ENCODE peak calls at places on chromosomes 6 and 20, in ten cellular contexts. One of them, this sample, is unnamed.

GRCh38 chr6:167968091-167968490 is 29.4 kb upstream of the KIF25 start:
- DNase-seq in mesothelial cell of epicardium: no peak
- DNase-seq in natural killer cell: no peak
- DNase-seq in upper lobe of left lung: no peak
- DNase-seq in PC-3: peak; percentile 31
- DNase-seq in stomach: no peak
- DNase-seq in hepatocyte: no peak
- DNase-seq in HFF-Myc: no peak
- DNase-seq in transverse colon: peak; percentile 59
- DNase-seq in mammary epithelial cell: no peak
- DNase-seq in this sample: no peak

GRCh38 chr20:38894091-38894847 is 31.9 kb upstream of the FAM83D start:
- DNase-seq in mammary epithelial cell: no peak
- DNase-seq in HFF-Myc: peak; percentile 44
- DNase-seq in transverse colon: no peak
- DNase-seq in upper lobe of left lung: no peak
- DNase-seq in mesothelial cell of epicardium: no peak
- DNase-seq in hepatocyte: no peak
- DNase-seq in stomach: no peak
- DNase-seq in natural killer cell: no peak
- DNase-seq in PC-3: no peak
- DNase-seq in this sample: no peak

GRCh38 chr6:158161566-158162254 is 6.4 kb downstream of the SERAC1 start:
- DNase-seq in mammary epithelial cell: peak; percentile 46
- DNase-seq in hepatocyte: no peak
- DNase-seq in natural killer cell: no peak
- DNase-seq in HFF-Myc: no peak
- DNase-seq in transverse colon: peak; percentile 25
- DNase-seq in PC-3: no peak
- DNase-seq in stomach: no peak
- DNase-seq in upper lobe of left lung: no peak
- DNase-seq in mesothelial cell of epicardium: no peak
- DNase-seq in this sample: no peak

GRCh38 chr6:21181866-21182265 is 411.7 kb upstream of the SOX4 start:
- DNase-seq in natural killer cell: no peak
- DNase-seq in PC-3: no peak
- DNase-seq in upper lobe of left lung: no peak
- DNase-seq in hepatocyte: no peak
- DNase-seq in mammary epithelial cell: no peak
- DNase-seq in HFF-Myc: no peak
- DNase-seq in transverse colon: no peak
- DNase-seq in stomach: no peak
- DNase-seq in mesothelial cell of epicardium: no peak
- DNase-seq in this sample: no peak

GRCh38 chr6:92784235-92784634 is 635.1 kb downstream of the EPHA7 start:
- DNase-seq in stomach: no peak
- DNase-seq in upper lobe of left lung: no peak
- DNase-seq in HFF-Myc: no peak
- DNase-seq in hepatocyte: no peak
- DNase-seq in mesothelial cell of epicardium: no peak
- DNase-seq in mammary epithelial cell: no peak
- DNase-seq in transverse colon: no peak
- DNase-seq in natural killer cell: no peak
- DNase-seq in PC-3: no peak
- DNase-seq in this sample: no peak

GRCh38 chr20:481167-481566 is 18.8 kb upstream of the TBC1D20 start:
- DNase-seq in hepatocyte: no peak
- DNase-seq in HFF-Myc: no peak
- DNase-seq in stomach: no peak
- DNase-seq in mesothelial cell of epicardium: no peak
- DNase-seq in transverse colon: no peak
- DNase-seq in upper lobe of left lung: no peak
- DNase-seq in mammary epithelial cell: no peak
- DNase-seq in natural killer cell: no peak
- DNase-seq in PC-3: no peak
- DNase-seq in this sample: no peak

GRCh38 chr6:24991748-24992467 is 56.1 kb upstream of the RIPOR2 start:
- DNase-seq in mesothelial cell of epicardium: no peak
- DNase-seq in natural killer cell: peak; percentile 47
- DNase-seq in HFF-Myc: no peak
- DNase-seq in stomach: peak; percentile 63
- DNase-seq in PC-3: peak; percentile 72
- DNase-seq in transverse colon: peak; percentile 50
- DNase-seq in mammary epithelial cell: peak; percentile 38
- DNase-seq in hepatocyte: peak; percentile 70
- DNase-seq in upper lobe of left lung: no peak
- DNase-seq in this sample: no peak

GRCh38 chr6:144185133-144185836 is 35.0 kb downstream of the STX11 start:
- DNase-seq in stomach: no peak
- DNase-seq in mesothelial cell of epicardium: no peak
- DNase-seq in mammary epithelial cell: no peak
- DNase-seq in PC-3: peak; percentile 59
- DNase-seq in transverse colon: no peak
- DNase-seq in HFF-Myc: no peak
- DNase-seq in hepatocyte: no peak
- DNase-seq in natural killer cell: no peak
- DNase-seq in upper lobe of left lung: no peak
- DNase-seq in this sample: no peak

GRCh38 chr6:109336221-109336955 is 45.9 kb downstream of the CD164 start:
- DNase-seq in PC-3: peak; percentile 97
- DNase-seq in mammary epithelial cell: peak; percentile 31
- DNase-seq in stomach: peak; percentile 86
- DNase-seq in hepatocyte: no peak
- DNase-seq in HFF-Myc: no peak
- DNase-seq in natural killer cell: no peak
- DNase-seq in mesothelial cell of epicardium: no peak
- DNase-seq in transverse colon: peak; percentile 83
- DNase-seq in upper lobe of left lung: no peak
- DNase-seq in this sample: no peak

GRCh38 chr20:8994045-8994444 is 74.8 kb upstream of the PLCB4 start:
- DNase-seq in transverse colon: no peak
- DNase-seq in hepatocyte: no peak
- DNase-seq in mesothelial cell of epicardium: no peak
- DNase-seq in stomach: no peak
- DNase-seq in upper lobe of left lung: no peak
- DNase-seq in PC-3: no peak
- DNase-seq in mammary epithelial cell: no peak
- DNase-seq in natural killer cell: no peak
- DNase-seq in HFF-Myc: no peak
- DNase-seq in this sample: no peak

GRCh38 chr20:44696315-44696714 is 18.9 kb upstream of the CCN5 start:
- DNase-seq in transverse colon: no peak
- DNase-seq in PC-3: no peak
- DNase-seq in stomach: no peak
- DNase-seq in hepatocyte: no peak
- DNase-seq in upper lobe of left lung: no peak
- DNase-seq in mesothelial cell of epicardium: no peak
- DNase-seq in natural killer cell: no peak
- DNase-seq in mammary epithelial cell: no peak
- DNase-seq in HFF-Myc: no peak
- DNase-seq in this sample: no peak

GRCh38 chr6:99741092-99741491 is 134.5 kb downstream of the PRDM13 start:
- DNase-seq in natural killer cell: no peak
- DNase-seq in stomach: no peak
- DNase-seq in hepatocyte: no peak
- DNase-seq in PC-3: no peak
- DNase-seq in transverse colon: no peak
- DNase-seq in upper lobe of left lung: no peak
- DNase-seq in mesothelial cell of epicardium: no peak
- DNase-seq in mammary epithelial cell: no peak
- DNase-seq in HFF-Myc: no peak
- DNase-seq in this sample: no peak

GRCh38 chr6:99739526-99739925 is 132.9 kb downstream of the PRDM13 start:
- DNase-seq in mammary epithelial cell: no peak
- DNase-seq in transverse colon: no peak
- DNase-seq in hepatocyte: no peak
- DNase-seq in mesothelial cell of epicardium: no peak
- DNase-seq in stomach: peak; percentile 26
- DNase-seq in natural killer cell: no peak
- DNase-seq in HFF-Myc: no peak
- DNase-seq in PC-3: no peak
- DNase-seq in upper lobe of left lung: no peak
- DNase-seq in this sample: no peak

DNA sequence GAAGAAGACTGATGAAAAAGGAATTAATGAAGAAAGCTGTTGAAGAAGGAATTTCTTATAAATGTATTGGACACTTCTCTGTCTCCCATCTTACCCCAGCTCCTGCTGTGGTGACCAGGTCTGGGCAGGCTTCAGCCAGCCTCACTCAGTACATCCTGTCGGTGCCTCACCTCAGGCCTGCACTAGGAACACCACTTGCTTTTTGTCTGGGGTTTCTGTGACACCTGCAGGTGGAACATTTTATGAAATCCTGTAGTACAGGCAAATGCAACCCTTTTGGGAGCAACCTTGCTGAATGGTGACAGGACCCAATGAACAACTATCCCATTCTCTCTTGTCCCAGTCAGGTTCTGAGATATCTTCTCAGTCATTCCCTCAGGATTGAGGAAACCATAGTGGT is 129.7 kb downstream of the PRDM13 start:
- DNase-seq in mesothelial cell of epicardium: no peak
- DNase-seq in natural killer cell: no peak
- DNase-seq in hepatocyte: no peak
- DNase-seq in PC-3: peak; percentile 30
- DNase-seq in upper lobe of left lung: no peak
- DNase-seq in stomach: no peak
- DNase-seq in HFF-Myc: no peak
- DNase-seq in mammary epithelial cell: no peak
- DNase-seq in transverse colon: no peak
- DNase-seq in this sample: no peak
- TF ChIP-seq CTCF in mesothelial cell of epicardium: no peak
- TF ChIP-seq CTCF in natural killer cell: no peak
- TF ChIP-seq CTCF in hepatocyte: no peak
- TF ChIP-seq CTCF in PC-3: peak; percentile 10
- TF ChIP-seq CTCF in upper lobe of left lung: no peak
- TF ChIP-seq CTCF in stomach: no peak
- TF ChIP-seq CTCF in HFF-Myc: no peak
- TF ChIP-seq CTCF in mammary epithelial cell: no peak
- TF ChIP-seq CTCF in transverse colon: no peak
- TF ChIP-seq CTCF in this sample: no peak

GRCh38 chr6:42030585-42031506 is 19.5 kb upstream of the TAF8 start:
- DNase-seq in natural killer cell: no peak
- DNase-seq in mammary epithelial cell: no peak
- DNase-seq in stomach: no peak
- DNase-seq in mesothelial cell of epicardium: peak; percentile 50
- DNase-seq in PC-3: no peak
- DNase-seq in HFF-Myc: no peak
- DNase-seq in hepatocyte: peak; percentile 73
- DNase-seq in transverse colon: no peak
- DNase-seq in upper lobe of left lung: no peak
- DNase-seq in this sample: no peak
- TF ChIP-seq CTCF in natural killer cell: no peak
- TF ChIP-seq CTCF in mammary epithelial cell: no peak
- TF ChIP-seq CTCF in stomach: no peak
- TF ChIP-seq CTCF in mesothelial cell of epicardium: no peak
- TF ChIP-seq CTCF in PC-3: no peak
- TF ChIP-seq CTCF in HFF-Myc: no peak
- TF ChIP-seq CTCF in hepatocyte: no peak
- TF ChIP-seq CTCF in transverse colon: no peak
- TF ChIP-seq CTCF in upper lobe of left lung: no peak
- TF ChIP-seq CTCF in this sample: no peak

GRCh38 chr6:124699038-124699437 is 263.2 kb upstream of the RNF217 start:
- DNase-seq in upper lobe of left lung: no peak
- DNase-seq in transverse colon: no peak
- DNase-seq in mesothelial cell of epicardium: no peak
- DNase-seq in stomach: no peak
- DNase-seq in hepatocyte: no peak
- DNase-seq in mammary epithelial cell: no peak
- DNase-seq in PC-3: no peak
- DNase-seq in natural killer cell: no peak
- DNase-seq in HFF-Myc: no peak
- DNase-seq in this sample: no peak
- TF ChIP-seq CTCF in upper lobe of left lung: no peak
- TF ChIP-seq CTCF in transverse colon: no peak
- TF ChIP-seq CTCF in mesothelial cell of epicardium: no peak
- TF ChIP-seq CTCF in stomach: no peak
- TF ChIP-seq CTCF in hepatocyte: no peak
- TF ChIP-seq CTCF in mammary epithelial cell: no peak
- TF ChIP-seq CTCF in PC-3: no peak
- TF ChIP-seq CTCF in natural killer cell: no peak
- TF ChIP-seq CTCF in HFF-Myc: no peak
- TF ChIP-seq CTCF in this sample: no peak

GRCh38 chr20:33660035-33660684 is 2.0 kb upstream of the C20orf144 start:
- DNase-seq in HFF-Myc: no peak
- DNase-seq in PC-3: no peak
- DNase-seq in stomach: no peak
- DNase-seq in mesothelial cell of epicardium: no peak
- DNase-seq in natural killer cell: no peak
- DNase-seq in hepatocyte: no peak
- DNase-seq in upper lobe of left lung: no peak
- DNase-seq in mammary epithelial cell: no peak
- DNase-seq in transverse colon: no peak
- DNase-seq in this sample: no peak

GRCh38 chr20:33659341-33660034 is 2.6 kb upstream of the C20orf144 start:
- DNase-seq in mesothelial cell of epicardium: no peak
- DNase-seq in PC-3: no peak
- DNase-seq in stomach: no peak
- DNase-seq in natural killer cell: no peak
- DNase-seq in transverse colon: no peak
- DNase-seq in hepatocyte: no peak
- DNase-seq in upper lobe of left lung: no peak
- DNase-seq in HFF-Myc: no peak
- DNase-seq in mammary epithelial cell: no peak
- DNase-seq in this sample: no peak

GRCh38 chr20:33657704-33658095 is 4.4 kb upstream of the C20orf144 start:
- DNase-seq in mesothelial cell of epicardium: no peak
- DNase-seq in HFF-Myc: no peak
- DNase-seq in transverse colon: no peak
- DNase-seq in natural killer cell: no peak
- DNase-seq in PC-3: no peak
- DNase-seq in mammary epithelial cell: no peak
- DNase-seq in hepatocyte: no peak
- DNase-seq in upper lobe of left lung: no peak
- DNase-seq in stomach: no peak
- DNase-seq in this sample: no peak

GRCh38 chr20:33658510-33658909 is 3.6 kb upstream of the C20orf144 start:
- DNase-seq in PC-3: no peak
- DNase-seq in stomach: no peak
- DNase-seq in transverse colon: no peak
- DNase-seq in upper lobe of left lung: no peak
- DNase-seq in mammary epithelial cell: no peak
- DNase-seq in natural killer cell: no peak
- DNase-seq in hepatocyte: no peak
- DNase-seq in HFF-Myc: no peak
- DNase-seq in mesothelial cell of epicardium: no peak
- DNase-seq in this sample: no peak

GRCh38 chr20:33658929-33659328 is 3.2 kb upstream of the C20orf144 start:
- DNase-seq in stomach: no peak
- DNase-seq in mammary epithelial cell: no peak
- DNase-seq in natural killer cell: no peak
- DNase-seq in upper lobe of left lung: no peak
- DNase-seq in PC-3: no peak
- DNase-seq in mesothelial cell of epicardium: no peak
- DNase-seq in HFF-Myc: no peak
- DNase-seq in transverse colon: no peak
- DNase-seq in hepatocyte: no peak
- DNase-seq in this sample: no peak
- TF ChIP-seq CTCF in stomach: no peak
- TF ChIP-seq CTCF in mammary epithelial cell: no peak
- TF ChIP-seq CTCF in natural killer cell: no peak
- TF ChIP-seq CTCF in upper lobe of left lung: no peak
- TF ChIP-seq CTCF in PC-3: no peak
- TF ChIP-seq CTCF in mesothelial cell of epicardium: no peak
- TF ChIP-seq CTCF in HFF-Myc: no peak
- TF ChIP-seq CTCF in transverse colon: no peak
- TF ChIP-seq CTCF in hepatocyte: no peak
- TF ChIP-seq CTCF in this sample: no peak